ENCODE peak calls at places on chromosome 3, in ten cellular contexts. One of them, this sample, is unnamed.

GRCh38 chr3:17489139-17489538 is 253.3 kb downstream of the TBC1D5 start:
- DNase-seq in EH: peak
- DNase-seq in neural crest cell: no peak
- DNase-seq in hepatocyte: no peak
- DNase-seq in posterior vena cava: no peak
- DNase-seq in SW480: no peak
- DNase-seq in upper lobe of right lung: no peak
- DNase-seq in HuH-7: no peak
- DNase-seq in HTR-8/SVneo: no peak
- DNase-seq in RWPE1: no peak
- DNase-seq in this sample: no peak

GRCh38 chr3:172334743-172335142 is 113.5 kb downstream of the GHSR start:
- DNase-seq in EH: no peak
- DNase-seq in neural crest cell: no peak
- DNase-seq in hepatocyte: no peak
- DNase-seq in posterior vena cava: no peak
- DNase-seq in SW480: no peak
- DNase-seq in upper lobe of right lung: no peak
- DNase-seq in HuH-7: no peak
- DNase-seq in HTR-8/SVneo: no peak
- DNase-seq in RWPE1: peak
- DNase-seq in this sample: no peak

GRCh38 chr3:188974856-188975611 is 196.7 kb upstream of the TPRG1 start:
- DNase-seq in EH: peak
- DNase-seq in neural crest cell: no peak
- DNase-seq in hepatocyte: no peak
- DNase-seq in posterior vena cava: no peak
- DNase-seq in SW480: no peak
- DNase-seq in upper lobe of right lung: no peak
- DNase-seq in HuH-7: no peak
- DNase-seq in HTR-8/SVneo: no peak
- DNase-seq in RWPE1: no peak
- DNase-seq in this sample: no peak

GRCh38 chr3:48399387-48400172 is 27.6 kb downstream of the FBXW12 start:
- DNase-seq in EH: no peak
- DNase-seq in neural crest cell: no peak
- DNase-seq in hepatocyte: peak
- DNase-seq in posterior vena cava: peak
- DNase-seq in SW480: peak
- DNase-seq in upper lobe of right lung: no peak
- DNase-seq in HuH-7: peak
- DNase-seq in HTR-8/SVneo: no peak
- DNase-seq in RWPE1: no peak
- DNase-seq in this sample: no peak

GRCh38 chr3:182108351-182108750 is 396.6 kb downstream of the SOX2 start:
- DNase-seq in EH: no peak
- DNase-seq in neural crest cell: no peak
- DNase-seq in hepatocyte: no peak
- DNase-seq in posterior vena cava: no peak
- DNase-seq in SW480: no peak
- DNase-seq in upper lobe of right lung: no peak
- DNase-seq in HuH-7: no peak
- DNase-seq in HTR-8/SVneo: no peak
- DNase-seq in RWPE1: no peak
- DNase-seq in this sample: no peak

GRCh38 chr3:15064299-15064834 is 748 bp downstream of the MRPS25 start:
- DNase-seq in EH: peak
- DNase-seq in neural crest cell: no peak
- DNase-seq in hepatocyte: peak
- DNase-seq in posterior vena cava: no peak
- DNase-seq in SW480: no peak
- DNase-seq in upper lobe of right lung: no peak
- DNase-seq in HuH-7: peak
- DNase-seq in HTR-8/SVneo: no peak
- DNase-seq in RWPE1: peak
- DNase-seq in this sample: peak

GRCh38 chr3:64501298-64501906 is 186.4 kb downstream of the ADAMTS9 start:
- DNase-seq in EH: peak
- DNase-seq in neural crest cell: no peak
- DNase-seq in hepatocyte: peak
- DNase-seq in posterior vena cava: no peak
- DNase-seq in SW480: no peak
- DNase-seq in upper lobe of right lung: no peak
- DNase-seq in HuH-7: peak
- DNase-seq in HTR-8/SVneo: no peak
- DNase-seq in RWPE1: no peak
- DNase-seq in this sample: no peak

GRCh38 chr3:42655980-42656679 is 2.6 kb downstream of the ZBTB47 start:
- DNase-seq in EH: peak
- DNase-seq in neural crest cell: no peak
- DNase-seq in hepatocyte: peak
- DNase-seq in posterior vena cava: peak
- DNase-seq in SW480: no peak
- DNase-seq in upper lobe of right lung: no peak
- DNase-seq in HuH-7: peak
- DNase-seq in HTR-8/SVneo: no peak
- DNase-seq in RWPE1: peak
- DNase-seq in this sample: no peak

GRCh38 chr3:36864180-36865053 is 80.4 kb downstream of the TRANK1 start:
- DNase-seq in EH: no peak
- DNase-seq in neural crest cell: no peak
- DNase-seq in hepatocyte: no peak
- DNase-seq in posterior vena cava: no peak
- DNase-seq in SW480: no peak
- DNase-seq in upper lobe of right lung: no peak
- DNase-seq in HuH-7: no peak
- DNase-seq in HTR-8/SVneo: no peak
- DNase-seq in RWPE1: no peak
- DNase-seq in this sample: no peak

GRCh38 chr3:171569571-171570132 is 109.4 kb upstream of the TNIK start:
- DNase-seq in EH: peak
- DNase-seq in neural crest cell: no peak
- DNase-seq in hepatocyte: no peak
- DNase-seq in posterior vena cava: no peak
- DNase-seq in SW480: no peak
- DNase-seq in upper lobe of right lung: no peak
- DNase-seq in HuH-7: no peak
- DNase-seq in HTR-8/SVneo: no peak
- DNase-seq in RWPE1: no peak
- DNase-seq in this sample: no peak

GRCh38 chr3:189794518-189794917 is 163.3 kb downstream of the TP63 start:
- DNase-seq in EH: no peak
- DNase-seq in neural crest cell: no peak
- DNase-seq in hepatocyte: no peak
- DNase-seq in posterior vena cava: no peak
- DNase-seq in SW480: no peak
- DNase-seq in upper lobe of right lung: no peak
- DNase-seq in HuH-7: no peak
- DNase-seq in HTR-8/SVneo: no peak
- DNase-seq in RWPE1: no peak
- DNase-seq in this sample: no peak

GRCh38 chr3:125647318-125648014 is 52.2 kb upstream of the OSBPL11 start:
- DNase-seq in EH: no peak
- DNase-seq in neural crest cell: no peak
- DNase-seq in hepatocyte: peak
- DNase-seq in posterior vena cava: no peak
- DNase-seq in SW480: peak
- DNase-seq in upper lobe of right lung: peak
- DNase-seq in HuH-7: no peak
- DNase-seq in HTR-8/SVneo: no peak
- DNase-seq in RWPE1: peak
- DNase-seq in this sample: no peak

GRCh38 chr3:181629029-181629428 is 82.7 kb upstream of the SOX2 start:
- DNase-seq in EH: no peak
- DNase-seq in neural crest cell: no peak
- DNase-seq in hepatocyte: no peak
- DNase-seq in posterior vena cava: no peak
- DNase-seq in SW480: no peak
- DNase-seq in upper lobe of right lung: no peak
- DNase-seq in HuH-7: no peak
- DNase-seq in HTR-8/SVneo: no peak
- DNase-seq in RWPE1: peak
- DNase-seq in this sample: no peak